ENCODE peak calls at places on chromosomes 5 and 9, in four cellular contexts. G, O, I and A are unnamed samples.

GRCh38 chr9:27377811-27378345 is 80.9 kb upstream of the EQTN start:
- DNase-seq in G (no peak), O (no peak), I (no peak), A (no peak)

GRCh38 chr9:22214021-22214420 is 204.9 kb upstream of the CDKN2B start:
- DNase-seq in I (no peak), O (no peak), G (no peak), A (no peak)

GRCh38 chr9:4164356-4164755 is 135.5 kb downstream of the GLIS3 start:
- DNase-seq in O (no peak), I (no peak), G (no peak), A (no peak)

GRCh38 chr9:96148634-96149138 is 153.3 kb downstream of the HSD17B3 start:
- DNase-seq in I (no peak), O (no peak), G (no peak), A (peak; percentile 37)

GRCh38 chr5:10704949-10705621 is 55.9 kb downstream of the DAP start:
- DNase-seq in I (no peak), G (peak; percentile 62), O (no peak), A (peak; percentile 55)

GRCh38 chr5:163951069-163951468 is 445.6 kb downstream of the MAT2B start:
- DNase-seq in I (no peak), G (no peak), O (no peak), A (no peak)

GRCh38 chr5:878125-878524 is 14.5 kb downstream of the BRD9 start:
- DNase-seq in O (peak; percentile 48), G (no peak), I (no peak), A (no peak)

GRCh38 chr5:127936439-127936972 is 147.1 kb upstream of the SLC12A2 start:
- DNase-seq in G (peak; percentile 33), I (no peak), O (no peak), A (no peak)

GRCh38 chr9:82273121-82273520 is 284.5 kb downstream of the SPATA31D1 start:
- DNase-seq in O (no peak), I (no peak), G (no peak), A (no peak)

GRCh38 chr5:107124376-107124775 is 546.4 kb downstream of the EFNA5 start:
- DNase-seq in I (no peak), O (no peak), G (no peak), A (no peak)

GRCh38 chr5:6365977-6366590 is 12.3 kb downstream of the MED10 start:
- DNase-seq in O (no peak), I (no peak), G (no peak), A (no peak)

GRCh38 chr5:17276445-17276844 is 59.0 kb downstream of the BASP1 start:
- DNase-seq in O (no peak), G (no peak), I (no peak), A (no peak)

GRCh38 chr9:68552700-68553099 is 12.0 kb upstream of the TMEM252 start:
- DNase-seq in G (no peak), I (peak; percentile 14), O (no peak), A (peak; percentile 17)

GRCh38 chr5:96745844-96746531 is 61.8 kb downstream of the ERAP1 start:
- DNase-seq in I (no peak), O (no peak), G (no peak), A (no peak)

GRCh38 chr5:16869821-16870796 is 66.0 kb downstream of the MYO10 start:
- DNase-seq in O (no peak), G (peak; percentile 85), I (peak; percentile 57), A (peak; percentile 42)

GRCh38 chr5:154403776-154404387 is 41.9 kb upstream of the SAP30L start:
- DNase-seq in I (no peak), O (no peak), G (no peak), A (no peak)

GRCh38 chr5:58855851-58856739 is 273.2 kb downstream of the RAB3C start:
- DNase-seq in I (no peak), O (no peak), G (no peak), A (no peak)

GRCh38 chr5:112479418-112479817 is 60.3 kb upstream of the EPB41L4A start:
- DNase-seq in O (no peak), I (no peak), G (peak; percentile 50), A (peak; percentile 88)

GRCh38 chr9:89418112-89418872 is 79.6 kb downstream of the SEMA4D start:
- DNase-seq in G (no peak), I (no peak), O (peak; percentile 81), A (no peak)

GRCh38 chr9:85744481-85744880 is 2.7 kb upstream of the AGTPBP1 start:
- DNase-seq in I (no peak), O (no peak), G (no peak), A (no peak)

GRCh38 chr5:68110264-68110663 is 105.3 kb upstream of the PIK3R1 start:
- DNase-seq in G (no peak), I (no peak), O (no peak), A (no peak)

GRCh38 chr9:111348821-111349271 is 18.8 kb upstream of the OR2K2 start:
- DNase-seq in I (peak; percentile 89), O (no peak), G (no peak), A (peak; percentile 47)

GRCh38 chr5:135213466-135214239 is 179.6 kb upstream of the PITX1 start:
- DNase-seq in O (peak; percentile 56), G (no peak), I (no peak), A (no peak)

GRCh38 chr9:116000748-116001329 is 152.8 kb upstream of the PAPPA start:
- DNase-seq in G (no peak), I (peak; percentile 60), O (no peak), A (no peak)

GRCh38 chr5:109844148-109844547 is 154.4 kb downstream of the MAN2A1 start:
- DNase-seq in I (peak; percentile 16), O (no peak), G (no peak), A (peak; percentile 21)

GRCh38 chr9:98380065-98380681 is 124.7 kb upstream of the TBC1D2 start:
- DNase-seq in G (peak; percentile 33), I (peak; percentile 52), O (peak; percentile 80), A (no peak)

GRCh38 chr5:150573867-150574817 is 66.2 kb downstream of the NDST1 start:
- DNase-seq in G (no peak), O (no peak), I (no peak), A (no peak)

GRCh38 chr9:73565833-73566465 is 414.3 kb downstream of the ANXA1 start:
- DNase-seq in O (no peak), G (peak; percentile 7), I (peak; percentile 49), A (no peak)

GRCh38 chr9:123406691-123407536 is 50.9 kb downstream of the CRB2 start:
- DNase-seq in I (no peak), G (no peak), O (peak; percentile 30), A (no peak)

GRCh38 chr9:122446819-122447484 is 30.8 kb downstream of the OR1J1 start:
- DNase-seq in G (no peak), O (no peak), I (no peak), A (no peak)

GRCh38 chr9:132644251-132644650 is 25.5 kb downstream of the DDX31 start:
- DNase-seq in I (peak; percentile 38), O (no peak), G (no peak), A (no peak)

GRCh38 chr9:131434673-131435072 is 40.8 kb downstream of the PRRC2B start:
- DNase-seq in G (no peak), O (peak; percentile 2), I (no peak), A (no peak)

GRCh38 chr9:131433302-131433854 is 39.5 kb downstream of the PRRC2B start:
- DNase-seq in I (no peak), O (peak; percentile 45), G (no peak), A (no peak)

GRCh38 chr9:131432597-131433301 is 38.9 kb downstream of the PRRC2B start:
- DNase-seq in I (no peak), G (no peak), O (peak; percentile 31), A (no peak)

GRCh38 chr9:131429121-131430012 is 35.5 kb downstream of the PRRC2B start:
- DNase-seq in I (no peak), G (no peak), O (peak; percentile 19), A (no peak)

DNA sequence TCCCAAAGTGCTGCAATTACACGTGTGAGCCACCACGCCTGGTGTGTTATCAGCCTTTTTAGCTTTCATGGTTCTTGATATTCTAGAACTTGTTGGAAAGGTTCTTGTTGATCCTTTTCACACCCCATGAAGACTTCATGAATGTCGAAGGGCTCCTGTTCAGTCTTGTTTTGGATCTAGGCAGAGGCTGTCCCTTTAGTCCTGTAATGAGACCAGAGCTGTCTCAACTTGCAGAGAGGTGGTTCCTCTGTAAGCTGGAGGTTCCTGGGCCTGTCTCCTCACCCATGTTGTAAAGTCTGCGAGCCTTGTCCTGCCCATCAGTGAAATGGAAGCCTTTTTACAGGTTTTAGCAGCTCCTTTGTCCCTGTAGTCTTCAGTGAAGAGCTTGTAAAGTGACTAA is 38.2 kb downstream of the PRRC2B start:
- DNase-seq in I (no peak), O (peak; percentile 11), G (no peak), A (peak; percentile 50)
- H3K27ac ChIP-seq in I (no peak overlapping the region), O (no peak overlapping the region), G (no peak overlapping the region), A (peak overlapping the region; percentile 79)

GRCh38 chr5:39424751-39425524 is at the start of gene DAB2:
- DNase-seq in I (peak; percentile 87), G (peak; percentile 92), O (peak; percentile 91), A (peak; percentile 61)
- TF ChIP-seq CTCF in I (peak; percentile 67), G (peak; percentile 64), O (peak; percentile 56), A (peak; percentile 61)

DNA sequence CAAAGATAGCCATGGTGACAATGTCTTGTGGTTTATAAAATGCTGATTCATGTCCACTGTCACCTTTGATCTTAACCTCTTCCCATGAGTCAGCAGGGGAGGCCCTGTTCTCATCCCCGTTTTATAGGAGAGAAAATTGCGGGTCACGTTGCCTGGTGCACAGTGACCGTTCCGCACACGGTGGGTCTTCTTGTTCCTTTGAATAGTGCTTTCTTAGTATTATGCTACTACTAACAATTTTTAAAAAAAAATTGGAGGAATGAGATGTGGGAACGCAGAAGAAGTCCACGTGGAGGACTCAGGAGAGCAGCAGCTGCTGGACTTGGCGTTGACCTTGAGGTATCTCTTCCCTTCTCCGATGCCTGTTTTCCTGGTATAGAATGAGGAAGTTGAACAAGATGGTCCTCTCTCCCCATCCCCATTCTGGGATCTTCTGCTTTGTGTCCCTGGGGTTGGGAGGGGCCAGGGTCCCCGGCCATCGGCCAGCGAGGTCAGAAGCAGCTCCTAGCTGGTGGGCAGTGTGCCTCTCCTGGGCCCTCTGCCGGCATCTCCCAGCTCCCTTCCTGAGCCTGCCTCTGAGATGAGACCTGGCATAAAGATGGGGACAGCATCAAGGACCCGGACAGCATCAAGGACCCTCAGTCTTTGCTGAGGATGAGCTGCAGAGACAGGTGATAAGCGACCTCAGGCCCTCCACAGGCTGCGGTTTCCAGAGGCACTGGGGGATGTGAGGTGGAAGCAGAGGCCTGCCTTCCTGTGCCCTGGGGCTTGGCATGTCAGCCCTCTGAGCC is 143.9 kb downstream of the C9orf50 start:
- DNase-seq in I (peak; percentile 73), O (no peak), G (no peak), A (no peak)
- H3K27ac ChIP-seq in I (peak overlapping the region; percentile 100), O (no peak overlapping the region), G (no peak overlapping the region), A (peak overlapping the region; percentile 9)

GRCh38 chr5:31767335-31768031 is 128.6 kb downstream of the PDZD2 start:
- DNase-seq in O (no peak), I (no peak), G (no peak), A (no peak)

GRCh38 chr5:31768046-31768445 is 129.1 kb downstream of the PDZD2 start:
- DNase-seq in O (no peak), G (no peak), I (no peak), A (no peak)

GRCh38 chr5:31770157-31770556 is 131.2 kb downstream of the PDZD2 start:
- DNase-seq in G (no peak), O (no peak), I (no peak), A (no peak)

GRCh38 chr5:31771045-31771444 is 132.1 kb downstream of the PDZD2 start:
- DNase-seq in G (no peak), O (no peak), I (no peak), A (no peak)

GRCh38 chr5:31768784-31769183 is 129.9 kb downstream of the PDZD2 start:
- DNase-seq in O (no peak), G (no peak), I (no peak), A (no peak)
- TF ChIP-seq CTCF in O (no peak), G (no peak), I (no peak), A (no peak)